ENCODE peak calls at places on chromosomes 5 and 9, in nine cellular contexts. L, V, Y, G, K, A, P, W and S are unnamed samples.

GRCh38 chr5:120463991-120464626 is at the start of gene PRR16:
- DNase-seq in L (peak), V (no peak), Y (no peak), G (no peak), K (peak), A (peak), P (no peak), W (peak), S (no peak)

GRCh38 chr5:95511606-95512005 is 43.2 kb downstream of the SKIC3 start:
- DNase-seq in L (no peak), V (no peak), Y (no peak), G (no peak), K (no peak), A (no peak), P (no peak), W (no peak), S (no peak)

GRCh38 chr9:3692606-3693005 is 166.8 kb upstream of the RFX3 start:
- DNase-seq in L (no peak), V (no peak), Y (no peak), G (no peak), K (no peak), A (no peak), P (no peak), W (no peak), S (no peak)

GRCh38 chr9:86953181-86953580 is 5.9 kb upstream of the GAS1 start:
- DNase-seq in L (no peak), V (no peak), Y (no peak), G (no peak), K (no peak), A (peak), P (no peak), W (no peak), S (no peak)

GRCh38 chr5:154302181-154302580 is 111.6 kb downstream of the GALNT10 start:
- DNase-seq in L (peak), V (no peak), Y (no peak), G (no peak), K (peak), A (no peak), P (no peak), W (no peak), S (no peak)

GRCh38 chr9:15070716-15071115 is 160.5 kb upstream of the FREM1 start:
- DNase-seq in L (no peak), V (no peak), Y (no peak), G (no peak), K (no peak), A (no peak), P (no peak), W (no peak), S (no peak)

GRCh38 chr9:70534058-70534457 is 119.6 kb upstream of the KLF9 start:
- DNase-seq in L (no peak), V (no peak), Y (no peak), G (no peak), K (peak), A (no peak), P (no peak), W (peak), S (no peak)

GRCh38 chr9:87640385-87640795 is 85.5 kb upstream of the CTSL start:
- DNase-seq in L (peak), V (no peak), Y (no peak), G (no peak), K (peak), A (peak), P (peak), W (peak), S (no peak)

GRCh38 chr5:54658014-54658413 is 140.5 kb downstream of the SNX18 start:
- DNase-seq in L (no peak), V (no peak), Y (no peak), G (no peak), K (peak), A (peak), P (peak), W (peak), S (no peak)

GRCh38 chr5:109939109-109939682 is 249.5 kb downstream of the MAN2A1 start:
- DNase-seq in L (no peak), V (no peak), Y (no peak), G (no peak), K (peak), A (peak), P (no peak), W (peak), S (no peak)